ENCODE peak calls at places on chromosomes 2 and 18, in four cellular contexts. G is retina; D is stimulated activated CD4-positive, alpha-beta T cell treated with anti-CD3 and anti-CD28 coated beads, Interleukin-4, amount 100 ng/mL, for 4 hours; T is activated T-cell treated with anti-CD3 and anti-CD28 coated beads for 24 hours. I is an unnamed sample.

GRCh38 chr18:5500158-5500939 is 43.4 kb downstream of the EPB41L3 start:
- DNase-seq in G (no peak), D (no peak), T (no peak), I (no peak)

GRCh38 chr2:221997100-221997499 is 301.7 kb downstream of the PAX3 start:
- DNase-seq in G (no peak), D (no peak), T (no peak), I (peak; percentile 91)

GRCh38 chr2:10452956-10453885 is 5.1 kb upstream of the ODC1 start:
- DNase-seq in G (no peak), D (no peak), T (no peak), I (no peak)

GRCh38 chr2:210540471-210541257 is 15.7 kb upstream of the CPS1 start:
- DNase-seq in G (no peak), D (no peak), T (no peak), I (no peak)

GRCh38 chr18:6521804-6522418 is 107.2 kb upstream of the L3MBTL4 start:
- DNase-seq in G (no peak), D (no peak), T (no peak), I (peak; percentile 8)

GRCh38 chr2:3257166-3257565 is 120.5 kb downstream of the EIPR1 start:
- DNase-seq in G (peak; percentile 87), D (no peak), T (no peak), I (peak; percentile 64)

GRCh38 chr2:43727634-43728014 is 46.2 kb upstream of the DYNC2LI1 start:
- DNase-seq in G (no peak), D (no peak), T (no peak), I (peak; percentile 34)

GRCh38 chr2:173854840-173855239 is 110.3 kb downstream of the SP3 start:
- DNase-seq in G (no peak), D (no peak), T (no peak), I (peak; percentile 56)

GRCh38 chr2:153077311-153077710 is 358.9 kb downstream of the ARL6IP6 start:
- DNase-seq in G (no peak), D (no peak), T (no peak), I (no peak)

GRCh38 chr2:168635065-168635577 is 167.3 kb upstream of the NOSTRIN start:
- DNase-seq in G (no peak), D (no peak), T (no peak), I (peak; percentile 10)

GRCh38 chr2:63663013-63663864 is 74.5 kb downstream of the MDH1 start:
- DNase-seq in G (no peak), D (no peak), T (no peak), I (no peak)

GRCh38 chr18:48945953-48946217 is 4.9 kb downstream of the SMAD7 start:
- DNase-seq in G (no peak), D (no peak), T (no peak), I (no peak)

GRCh38 chr2:210956101-210956500 is 399.7 kb downstream of the CPS1 start:
- DNase-seq in G (no peak), D (no peak), T (no peak), I (peak; percentile 44)

GRCh38 chr2:86213699-86214502 is 14.6 kb downstream of the MRPL35 start:
- DNase-seq in G (no peak), D (no peak), T (no peak), I (no peak)

GRCh38 chr18:75247041-75247551 is 36.5 kb downstream of the TSHZ1 start:
- DNase-seq in G (no peak), D (no peak), T (no peak), I (peak; percentile 34)

GRCh38 chr18:45780568-45780967 is 44.9 kb upstream of the SIGLEC15 start:
- DNase-seq in G (no peak), D (no peak), T (no peak), I (no peak)

I was measured in astrocyte.